ENCODE peak calls at places on chromosome 11, in seven cellular contexts. M, Y, F, T, R, J and I are unnamed samples.
A peak's percentile ranks its signal among the peaks of the same experiment; 100 is the strongest.

GRCh38 chr11:73249858-73250773 is 22.0 kb upstream of the P2RY6 start:
- DNase-seq in F (no peak), R (no peak), T (no peak), J (no peak), M (no peak), Y (no peak), I (no peak)

GRCh38 chr11:3022982-3023381 is 30.9 kb upstream of the NAP1L4 start:
- DNase-seq in T (no peak), M (no peak), R (peak; percentile 30), Y (peak; percentile 53), F (no peak), J (no peak), I (no peak)

GRCh38 chr11:16881766-16882165 is 132.4 kb downstream of the PLEKHA7 start:
- DNase-seq in Y (no peak), J (no peak), R (no peak), F (peak; percentile 46), T (no peak), M (no peak), I (no peak)

GRCh38 chr11:113690619-113691569 is 15.2 kb downstream of the TMPRSS5 start:
- DNase-seq in J (peak; percentile 9), R (peak; percentile 78), F (peak; percentile 9), M (no peak), T (peak; percentile 14), Y (peak; percentile 89), I (peak; percentile 44)

GRCh38 chr11:130580372-130580771 is 131.9 kb downstream of the ADAMTS15 start:
- DNase-seq in T (no peak), Y (peak; percentile 90), R (no peak), F (no peak), J (peak; percentile 67), M (no peak), I (no peak)

GRCh38 chr11:124887667-124888013 is 10.0 kb downstream of the ROBO4 start:
- DNase-seq in T (no peak), M (peak; percentile 61), F (no peak), R (no peak), Y (no peak), J (no peak), I (no peak)

GRCh38 chr11:112336356-112336886 is 75.8 kb upstream of the PLET1 start:
- DNase-seq in F (no peak), Y (no peak), M (no peak), T (no peak), J (no peak), R (no peak), I (no peak)

GRCh38 chr11:102151784-102152525 is 41.7 kb downstream of the YAP1 start:
- DNase-seq in F (no peak), J (no peak), Y (no peak), M (no peak), R (no peak), T (no peak), I (no peak)

GRCh38 chr11:61783717-61784505 is 8.5 kb downstream of the TMEM258 start:
- DNase-seq in M (no peak), F (no peak), Y (no peak), J (peak; percentile 14), R (no peak), T (no peak), I (no peak)

GRCh38 chr11:36268337-36268931 is 20.8 kb downstream of the COMMD9 start:
- DNase-seq in Y (no peak), R (no peak), M (no peak), F (no peak), J (no peak), T (no peak), I (no peak)

GRCh38 chr11:134861490-134862107 is 449.6 kb upstream of the B3GAT1 start:
- DNase-seq in J (no peak), R (no peak), Y (no peak), F (no peak), T (no peak), M (peak; percentile 17), I (no peak)
- TF ChIP-seq CTCF in J (no peak), R (no peak), Y (no peak), F (peak; percentile 23), T (peak; percentile 7), M (no peak), I (no peak)

GRCh38 chr11:66264893-66265292 is 3.5 kb upstream of the RAB1B start:
- DNase-seq in J (no peak), F (peak; percentile 40), M (no peak), R (no peak), T (no peak), Y (peak; percentile 33), I (peak; percentile 44)
- TF ChIP-seq CTCF in J (peak; percentile 56), F (peak; percentile 49), M (no peak), R (peak; percentile 21), T (no peak), Y (peak; percentile 38), I (peak; percentile 39)

GRCh38 chr11:40842750-40843339 is 616.6 kb downstream of the LRRC4C start:
- DNase-seq in Y (no peak), M (no peak), F (no peak), R (no peak), J (no peak), T (no peak), I (no peak)
- TF ChIP-seq CTCF in Y (no peak), M (no peak), F (no peak), R (no peak), J (no peak), T (no peak), I (no peak)

GRCh38 chr11:110094298-110095073 is 1.3 kb downstream of the ZC3H12C start:
- DNase-seq in J (no peak), R (no peak), T (no peak), F (no peak), M (no peak), Y (no peak), I (no peak)

GRCh38 chr11:110093407-110094297 is 460 bp downstream of the ZC3H12C start:
- DNase-seq in M (peak; percentile 80), R (peak; percentile 77), Y (peak; percentile 60), F (peak; percentile 62), T (no peak), J (no peak), I (peak; percentile 61)

GRCh38 chr11:110090466-110091026 is 2.6 kb upstream of the ZC3H12C start:
- DNase-seq in F (no peak), T (no peak), Y (no peak), M (no peak), J (no peak), R (no peak), I (no peak)

GRCh38 chr11:110091995-110092576 is 1.1 kb upstream of the ZC3H12C start:
- DNase-seq in R (peak; percentile 23), M (no peak), T (no peak), F (no peak), J (no peak), Y (no peak), I (no peak)

DNA sequence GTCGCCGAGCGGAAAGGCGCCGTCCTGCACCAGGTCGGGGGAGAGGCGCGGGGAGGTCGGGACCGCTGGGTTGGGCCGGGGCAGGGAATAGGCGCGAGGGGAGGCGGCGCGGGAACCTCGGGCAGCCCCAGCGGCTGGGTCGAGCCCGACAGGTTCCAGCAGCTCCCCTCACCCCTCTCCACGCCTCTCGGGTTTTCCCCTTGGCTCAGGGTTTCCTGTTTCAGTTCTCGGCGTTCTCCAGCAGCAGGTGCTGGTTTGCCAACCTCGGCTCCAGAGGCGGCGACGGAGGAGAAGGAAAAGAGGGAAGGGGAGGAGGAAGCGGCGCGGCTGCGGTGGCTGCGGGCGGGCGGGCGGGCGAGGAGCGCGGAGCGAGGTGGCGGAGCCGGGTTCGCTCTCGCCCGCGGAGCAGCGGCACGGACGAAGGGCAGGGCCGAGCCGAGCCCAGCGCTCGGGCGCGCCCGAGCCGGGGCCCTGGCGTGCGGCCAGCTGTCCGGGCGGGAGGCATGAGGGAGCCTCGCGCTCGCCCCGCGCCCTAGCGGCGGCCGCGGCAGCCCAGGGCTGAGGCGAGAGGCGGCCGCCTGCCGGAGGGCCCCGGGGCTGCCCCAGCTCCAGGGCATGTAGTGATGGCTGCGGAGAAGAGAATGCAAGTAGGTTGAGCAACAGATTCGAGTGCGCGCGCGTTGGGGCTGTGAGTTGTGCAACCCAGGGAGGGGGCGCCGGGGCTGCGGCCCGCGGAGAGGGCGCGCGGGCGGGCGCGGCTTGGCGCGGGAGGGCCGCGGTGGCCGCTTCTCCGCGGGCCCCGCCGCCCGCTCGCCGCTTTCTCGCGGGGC is at the start of gene ZC3H12C:
- DNase-seq in T (peak; percentile 63), J (peak; percentile 70), M (peak; percentile 91), R (peak; percentile 93), Y (peak; percentile 93), F (peak; percentile 88), I (peak; percentile 78)
- TF ChIP-seq CTCF in T (no peak), J (peak; percentile 7), M (no peak), R (peak; percentile 42), Y (peak; percentile 41), F (peak; percentile 50), I (no peak)

DNA sequence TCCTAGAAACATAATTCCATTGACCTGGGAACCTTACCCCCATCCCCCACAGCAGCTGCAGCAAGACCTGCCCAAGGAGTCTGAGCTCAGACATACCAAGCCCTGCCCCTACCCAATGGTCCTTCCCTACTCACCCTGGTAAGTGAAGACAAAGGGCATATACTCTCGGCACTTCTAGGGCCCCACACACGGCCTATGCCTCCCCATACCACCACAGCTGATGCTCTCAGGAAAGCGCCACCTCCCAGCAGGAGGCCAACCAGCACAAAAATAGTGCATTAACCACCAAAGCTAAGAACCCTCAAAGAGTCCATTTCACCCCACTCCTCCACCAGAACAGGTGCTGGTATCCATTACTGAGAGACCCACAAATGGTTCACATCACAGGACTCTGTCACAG is 74.4 kb upstream of the GUCY1A2 start:
- DNase-seq in T (no peak), R (no peak), M (no peak), J (no peak), F (no peak), Y (no peak), I (no peak)
- TF ChIP-seq CTCF in T (no peak), R (no peak), M (no peak), J (no peak), F (no peak), Y (no peak), I (no peak)